ENCODE peak calls at places on chromosomes 7 and 10, in six cellular contexts. U, Z, F, O, M and Y are unnamed samples.

GRCh38 chr10:113842171-113842570 is 11.7 kb downstream of the DCLRE1A start:
- DNase-seq in U (no peak), Z (no peak), F (no peak), O (no peak), M (no peak), Y (no peak)

GRCh38 chr7:33748793-33749192 is 156.5 kb upstream of the BMPER start:
- DNase-seq in U (no peak), Z (no peak), F (no peak), O (no peak), M (no peak), Y (no peak)

GRCh38 chr7:64849250-64849923 is 53.7 kb upstream of the ZNF273 start:
- DNase-seq in U (no peak), Z (peak), F (no peak), O (no peak), M (peak), Y (peak)

GRCh38 chr7:135744938-135745701 is 3.5 kb downstream of the FAM180A start:
- DNase-seq in U (peak), Z (no peak), F (no peak), O (no peak), M (peak), Y (no peak)

GRCh38 chr10:34786464-34786863 is 28.6 kb downstream of the PARD3 start:
- DNase-seq in U (no peak), Z (peak), F (no peak), O (no peak), M (no peak), Y (no peak)

GRCh38 chr10:86243651-86244155 is 122.9 kb downstream of the GRID1 start:
- DNase-seq in U (no peak), Z (no peak), F (no peak), O (no peak), M (no peak), Y (no peak)

GRCh38 chr10:132710746-132711617 is 75.0 kb downstream of the NKX6-2 start:
- DNase-seq in U (no peak), Z (no peak), F (no peak), O (no peak), M (no peak), Y (no peak)

GRCh38 chr7:123716877-123717276 is 31.9 kb downstream of the WASL start:
- DNase-seq in U (no peak), Z (no peak), F (no peak), O (no peak), M (no peak), Y (no peak)

GRCh38 chr10:119003572-119004289 is 25.8 kb upstream of the NANOS1 start:
- DNase-seq in U (no peak), Z (no peak), F (no peak), O (no peak), M (no peak), Y (no peak)

GRCh38 chr7:128031901-128032604 is 816 bp upstream of the LRRC4 start:
- DNase-seq in U (no peak), Z (peak), F (no peak), O (no peak), M (no peak), Y (no peak)

GRCh38 chr7:85695041-85695990 is 508.5 kb upstream of the SEMA3D start:
- DNase-seq in U (no peak), Z (no peak), F (no peak), O (no peak), M (peak), Y (no peak)

GRCh38 chr10:96360766-96361165 is 2.0 kb upstream of the OPALIN start:
- DNase-seq in U (no peak), Z (no peak), F (no peak), O (no peak), M (no peak), Y (no peak)

GRCh38 chr7:50339990-50340500 is 35.5 kb downstream of the IKZF1 start:
- DNase-seq in U (no peak), Z (no peak), F (no peak), O (no peak), M (no peak), Y (peak)

GRCh38 chr10:12042409-12042796 is 206 bp downstream of the UPF2 start:
- DNase-seq in U (no peak), Z (no peak), F (no peak), O (no peak), M (peak), Y (peak)

GRCh38 chr7:150800576-150801241 is at the start of gene TMEM176A:
- DNase-seq in U (no peak), Z (no peak), F (no peak), O (no peak), M (no peak), Y (no peak)

GRCh38 chr7:112487938-112488575 is 7.3 kb downstream of the LSMEM1 start:
- DNase-seq in U (no peak), Z (no peak), F (no peak), O (no peak), M (no peak), Y (no peak)

GRCh38 chr10:103803941-103804340 is 51.4 kb downstream of the SH3PXD2A start:
- DNase-seq in U (no peak), Z (peak), F (no peak), O (no peak), M (no peak), Y (no peak)

GRCh38 chr10:72762042-72762441 is 70.1 kb downstream of the MCU start:
- DNase-seq in U (no peak), Z (no peak), F (no peak), O (no peak), M (no peak), Y (no peak)

GRCh38 chr7:138425026-138425425 is 35.0 kb upstream of the TRIM24 start:
- DNase-seq in U (no peak), Z (no peak), F (no peak), O (no peak), M (peak), Y (no peak)

GRCh38 chr10:14192746-14193145 is 138.0 kb downstream of the FRMD4A start:
- DNase-seq in U (no peak), Z (no peak), F (no peak), O (no peak), M (no peak), Y (no peak)

DNA sequence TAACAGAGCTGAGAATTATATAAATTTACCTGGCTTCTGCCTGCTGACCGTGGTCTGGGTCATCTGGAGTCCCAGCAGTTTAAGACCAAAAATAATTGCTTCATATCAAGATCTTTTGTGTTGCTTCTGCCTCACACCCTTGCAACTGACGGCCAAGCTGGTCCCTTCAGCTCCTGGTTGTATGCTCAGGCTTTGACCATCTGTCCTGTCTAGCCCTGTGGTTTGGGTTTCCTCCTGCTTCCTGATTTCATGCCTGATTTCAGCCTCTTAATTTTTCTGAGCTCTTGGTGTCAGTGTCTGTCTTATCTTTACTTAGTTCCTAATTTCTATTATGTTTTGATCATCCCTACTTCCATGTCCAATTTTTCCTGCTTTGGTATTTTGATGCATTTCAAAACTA is 87.9 kb upstream of the PLXDC2 start:
- DNase-seq in U (no peak), Z (no peak), F (no peak), O (no peak), M (no peak), Y (no peak)
- TF ChIP-seq JUND in U (no peak), Z (no peak), F (no peak), O (no peak), M (no peak), Y (no peak)

DNA sequence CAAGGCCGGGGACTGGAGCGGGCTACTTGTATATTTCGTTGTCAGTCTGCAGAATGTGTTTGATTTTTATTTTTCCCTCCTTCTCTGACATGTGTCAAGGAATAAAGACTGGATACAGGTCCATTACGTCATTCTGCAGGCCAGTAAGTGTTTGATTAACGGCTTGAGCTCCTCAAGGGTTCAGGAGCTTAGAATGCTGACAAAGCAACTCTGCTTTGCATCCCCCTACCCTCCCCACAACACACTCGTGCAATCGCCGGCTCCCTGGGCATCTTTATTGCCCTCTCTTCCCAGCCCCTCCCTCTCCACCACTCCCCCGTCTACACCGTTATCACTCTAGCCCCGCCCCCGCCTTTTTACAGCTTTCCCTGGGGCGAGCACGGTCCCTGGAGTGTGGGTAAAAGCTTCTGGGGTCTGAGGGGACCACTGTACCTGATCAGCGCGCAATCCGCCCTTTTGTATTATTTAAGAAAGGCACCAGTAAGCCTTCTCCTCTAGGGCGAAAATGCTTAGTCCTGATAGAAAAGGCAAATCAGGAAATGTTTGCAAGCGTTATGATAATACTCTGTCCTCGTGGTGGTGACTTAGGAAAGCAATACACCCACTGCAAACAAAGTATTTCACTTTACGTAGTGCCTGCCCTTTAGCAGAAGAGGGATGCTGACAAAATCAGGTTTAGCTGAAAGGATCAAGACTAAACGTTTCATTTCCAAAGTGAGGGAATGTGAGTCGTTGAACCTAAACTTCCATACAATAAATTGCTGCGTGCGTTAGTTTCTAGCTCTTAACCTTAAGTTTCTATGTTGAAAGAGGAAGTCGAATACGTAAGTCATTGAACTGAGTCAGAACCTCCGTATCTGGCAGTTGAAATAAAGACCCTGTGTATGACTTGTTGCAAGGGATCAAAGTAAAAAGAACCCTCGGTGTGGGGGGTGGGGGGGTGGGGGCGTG is 1.4 kb upstream of the CREB5 start:
- DNase-seq in U (no peak), Z (peak), F (no peak), O (no peak), M (no peak), Y (no peak)
- TF ChIP-seq JUND in U (no peak), Z (no peak), F (no peak), O (peak), M (no peak), Y (no peak)

GRCh38 chr10:91596821-91597396 is 36.0 kb downstream of the PPP1R3C start:
- DNase-seq in U (no peak), Z (no peak), F (no peak), O (no peak), M (no peak), Y (no peak)
- TF ChIP-seq JUND in U (no peak), Z (peak), F (no peak), O (no peak), M (no peak), Y (no peak)

DNA sequence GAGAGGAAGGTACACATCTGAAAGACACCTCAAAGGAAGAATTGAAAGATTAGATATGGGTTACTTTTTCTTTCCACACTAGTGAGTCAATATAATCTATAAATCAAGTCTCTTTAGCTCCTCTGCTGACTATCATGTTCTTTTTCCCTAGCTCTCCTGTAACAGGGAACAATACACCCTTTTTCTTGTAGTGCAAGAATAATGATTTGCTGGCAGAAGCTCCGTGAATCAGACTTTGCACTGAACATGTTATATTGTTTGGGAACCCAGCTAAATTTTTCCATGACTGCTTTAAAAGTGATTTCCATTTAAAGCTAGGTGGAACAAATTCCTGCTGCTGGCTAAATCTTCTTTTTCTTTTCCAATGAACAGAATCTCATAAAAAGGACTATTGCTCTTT is 756.6 kb upstream of the C7orf33 start:
- DNase-seq in U (no peak), Z (no peak), F (no peak), O (no peak), M (no peak), Y (no peak)
- TF ChIP-seq JUND in U (no peak), Z (no peak), F (no peak), O (no peak), M (no peak), Y (no peak)